ENCODE peak calls at places on chromosomes 6 and 20, in nine cellular contexts. One of them, this sample, is unnamed. For H3K27me3, the result is how much of the 10 kb centered on the place peaks cover.

GRCh38 chr20:37706298-37706697 is 12.5 kb downstream of the CTNNBL1 start:
- DNase-seq in tibial nerve: no peak
- DNase-seq in lower lobe of right lung: no peak
- DNase-seq in uterus: no peak
- DNase-seq in GM23338: no peak
- DNase-seq in SJSA1: no peak
- DNase-seq in heart left ventricle: no peak
- DNase-seq in effector memory CD4-positive, alpha-beta T cell: no peak
- DNase-seq in ovary: no peak
- DNase-seq in this sample: no peak

GRCh38 chr20:23311932-23312331 is 38.7 kb upstream of the NXT1 start:
- DNase-seq in tibial nerve: no peak
- DNase-seq in lower lobe of right lung: no peak
- DNase-seq in uterus: no peak
- DNase-seq in GM23338: no peak
- DNase-seq in SJSA1: no peak
- DNase-seq in heart left ventricle: no peak
- DNase-seq in effector memory CD4-positive, alpha-beta T cell: no peak
- DNase-seq in ovary: no peak
- DNase-seq in this sample: no peak

GRCh38 chr6:32081168-32081624 is 27.9 kb downstream of the TNXB start:
- DNase-seq in tibial nerve: peak
- DNase-seq in lower lobe of right lung: no peak
- DNase-seq in uterus: peak
- DNase-seq in GM23338: no peak
- DNase-seq in SJSA1: peak
- DNase-seq in heart left ventricle: peak
- DNase-seq in effector memory CD4-positive, alpha-beta T cell: no peak
- DNase-seq in ovary: peak
- DNase-seq in this sample: peak

GRCh38 chr20:32206383-32207210 is 946 bp downstream of the PLAGL2 start:
- DNase-seq in tibial nerve: no peak
- DNase-seq in lower lobe of right lung: no peak
- DNase-seq in uterus: no peak
- DNase-seq in GM23338: no peak
- DNase-seq in SJSA1: no peak
- DNase-seq in heart left ventricle: no peak
- DNase-seq in effector memory CD4-positive, alpha-beta T cell: no peak
- DNase-seq in ovary: no peak
- DNase-seq in this sample: no peak

GRCh38 chr6:51511081-51511480 is 576.3 kb downstream of the PKHD1 start:
- DNase-seq in tibial nerve: no peak
- DNase-seq in lower lobe of right lung: no peak
- DNase-seq in uterus: no peak
- DNase-seq in GM23338: no peak
- DNase-seq in SJSA1: no peak
- DNase-seq in heart left ventricle: no peak
- DNase-seq in effector memory CD4-positive, alpha-beta T cell: no peak
- DNase-seq in ovary: no peak
- DNase-seq in this sample: peak

GRCh38 chr6:97702226-97702625 is 419.2 kb upstream of the MMS22L start:
- DNase-seq in tibial nerve: no peak
- DNase-seq in lower lobe of right lung: no peak
- DNase-seq in uterus: no peak
- DNase-seq in GM23338: no peak
- DNase-seq in SJSA1: no peak
- DNase-seq in heart left ventricle: no peak
- DNase-seq in effector memory CD4-positive, alpha-beta T cell: no peak
- DNase-seq in ovary: no peak
- DNase-seq in this sample: no peak

GRCh38 chr20:19249515-19249914 is 37.1 kb downstream of the SLC24A3 start:
- DNase-seq in tibial nerve: no peak
- DNase-seq in lower lobe of right lung: no peak
- DNase-seq in uterus: no peak
- DNase-seq in GM23338: no peak
- DNase-seq in SJSA1: no peak
- DNase-seq in heart left ventricle: no peak
- DNase-seq in effector memory CD4-positive, alpha-beta T cell: no peak
- DNase-seq in ovary: no peak
- DNase-seq in this sample: peak

GRCh38 chr6:158595223-158595622 is 35.3 kb downstream of the TMEM181 start:
- DNase-seq in tibial nerve: no peak
- DNase-seq in lower lobe of right lung: no peak
- DNase-seq in uterus: no peak
- DNase-seq in GM23338: no peak
- DNase-seq in SJSA1: no peak
- DNase-seq in heart left ventricle: no peak
- DNase-seq in effector memory CD4-positive, alpha-beta T cell: no peak
- DNase-seq in ovary: no peak
- DNase-seq in this sample: no peak

GRCh38 chr6:37078814-37079213 is 73.4 kb downstream of the FGD2 start:
- DNase-seq in tibial nerve: no peak
- DNase-seq in lower lobe of right lung: no peak
- DNase-seq in uterus: no peak
- DNase-seq in GM23338: no peak
- DNase-seq in SJSA1: no peak
- DNase-seq in heart left ventricle: no peak
- DNase-seq in effector memory CD4-positive, alpha-beta T cell: no peak
- DNase-seq in ovary: no peak
- DNase-seq in this sample: no peak
- H3K27me3 ChIP-seq in tibial nerve: under half
- H3K27me3 ChIP-seq in lower lobe of right lung: under half
- H3K27me3 ChIP-seq in uterus: under half
- H3K27me3 ChIP-seq in GM23338: under half
- H3K27me3 ChIP-seq in SJSA1: under half
- H3K27me3 ChIP-seq in heart left ventricle: under half
- H3K27me3 ChIP-seq in effector memory CD4-positive, alpha-beta T cell: under half
- H3K27me3 ChIP-seq in ovary: under half
- H3K27me3 ChIP-seq in this sample: under half

DNA sequence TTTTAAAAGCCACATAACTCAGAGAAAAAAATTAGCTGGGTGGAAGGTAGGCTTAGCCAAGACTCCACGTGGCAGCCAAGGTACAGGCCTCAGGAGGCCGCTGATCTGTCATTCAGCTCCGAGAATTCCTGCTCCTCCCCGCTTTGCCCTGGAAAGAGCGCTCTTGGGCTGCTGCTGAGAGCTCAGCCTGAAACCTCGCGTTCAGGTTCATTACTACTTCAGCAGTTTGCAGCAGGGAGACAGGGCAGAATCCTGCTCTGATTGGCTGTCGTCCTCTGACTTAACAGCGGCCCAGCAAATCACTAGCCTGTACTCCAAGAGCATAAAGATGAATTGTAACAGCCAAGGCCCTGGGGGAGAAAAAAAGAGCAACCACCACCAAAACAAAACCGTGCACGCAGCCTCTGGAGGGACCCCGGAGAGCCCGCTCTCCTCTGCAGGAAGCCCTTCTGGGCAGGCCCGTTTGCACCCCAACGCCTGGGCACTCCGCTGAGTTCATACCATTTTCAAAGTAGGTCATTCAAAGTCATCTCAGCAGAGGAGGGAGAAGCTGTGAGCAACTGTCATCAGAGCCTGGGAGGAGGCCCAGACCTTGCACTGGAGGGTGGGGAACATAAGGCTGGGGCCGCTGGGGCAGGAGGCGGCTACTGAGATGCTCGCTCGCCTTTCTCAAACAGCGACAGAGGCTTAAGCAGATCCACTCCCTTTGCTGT is 42.2 kb upstream of the ATXN1 start:
- DNase-seq in tibial nerve: no peak
- DNase-seq in lower lobe of right lung: no peak
- DNase-seq in uterus: peak
- DNase-seq in GM23338: peak
- DNase-seq in SJSA1: no peak
- DNase-seq in heart left ventricle: peak
- DNase-seq in effector memory CD4-positive, alpha-beta T cell: no peak
- DNase-seq in ovary: peak
- DNase-seq in this sample: peak
- H3K27me3 ChIP-seq in tibial nerve: under half
- H3K27me3 ChIP-seq in lower lobe of right lung: under half
- H3K27me3 ChIP-seq in uterus: under half
- H3K27me3 ChIP-seq in GM23338: under half
- H3K27me3 ChIP-seq in SJSA1: under half
- H3K27me3 ChIP-seq in heart left ventricle: under half
- H3K27me3 ChIP-seq in effector memory CD4-positive, alpha-beta T cell: under half
- H3K27me3 ChIP-seq in ovary: under half
- H3K27me3 ChIP-seq in this sample: under half

GRCh38 chr20:63129991-63130653 is 85.8 kb downstream of the YTHDF1 start:
- DNase-seq in tibial nerve: no peak
- DNase-seq in lower lobe of right lung: peak
- DNase-seq in uterus: no peak
- DNase-seq in GM23338: peak
- DNase-seq in SJSA1: no peak
- DNase-seq in heart left ventricle: peak
- DNase-seq in effector memory CD4-positive, alpha-beta T cell: no peak
- DNase-seq in ovary: no peak
- DNase-seq in this sample: peak
- H3K27me3 ChIP-seq in tibial nerve: under half
- H3K27me3 ChIP-seq in lower lobe of right lung: under half
- H3K27me3 ChIP-seq in uterus: under half
- H3K27me3 ChIP-seq in GM23338: under half
- H3K27me3 ChIP-seq in SJSA1: half or more
- H3K27me3 ChIP-seq in heart left ventricle: under half
- H3K27me3 ChIP-seq in effector memory CD4-positive, alpha-beta T cell: under half
- H3K27me3 ChIP-seq in ovary: under half
- H3K27me3 ChIP-seq in this sample: half or more

GRCh38 chr6:1315560-1316386 is 3.9 kb downstream of the FOXQ1 start:
- DNase-seq in tibial nerve: no peak
- DNase-seq in lower lobe of right lung: no peak
- DNase-seq in uterus: no peak
- DNase-seq in GM23338: peak
- DNase-seq in SJSA1: no peak
- DNase-seq in heart left ventricle: no peak
- DNase-seq in effector memory CD4-positive, alpha-beta T cell: no peak
- DNase-seq in ovary: no peak
- DNase-seq in this sample: no peak
- H3K27me3 ChIP-seq in tibial nerve: half or more
- H3K27me3 ChIP-seq in lower lobe of right lung: under half
- H3K27me3 ChIP-seq in uterus: under half
- H3K27me3 ChIP-seq in GM23338: half or more
- H3K27me3 ChIP-seq in SJSA1: under half
- H3K27me3 ChIP-seq in heart left ventricle: half or more
- H3K27me3 ChIP-seq in effector memory CD4-positive, alpha-beta T cell: under half
- H3K27me3 ChIP-seq in ovary: under half
- H3K27me3 ChIP-seq in this sample: under half

GRCh38 chr6:151961809-151962208 is 154.3 kb downstream of the ESR1 start:
- DNase-seq in tibial nerve: no peak
- DNase-seq in lower lobe of right lung: no peak
- DNase-seq in uterus: no peak
- DNase-seq in GM23338: no peak
- DNase-seq in SJSA1: no peak
- DNase-seq in heart left ventricle: no peak
- DNase-seq in effector memory CD4-positive, alpha-beta T cell: no peak
- DNase-seq in ovary: no peak
- DNase-seq in this sample: no peak
- H3K27me3 ChIP-seq in tibial nerve: under half
- H3K27me3 ChIP-seq in lower lobe of right lung: under half
- H3K27me3 ChIP-seq in uterus: under half
- H3K27me3 ChIP-seq in GM23338: under half
- H3K27me3 ChIP-seq in SJSA1: under half
- H3K27me3 ChIP-seq in heart left ventricle: under half
- H3K27me3 ChIP-seq in effector memory CD4-positive, alpha-beta T cell: under half
- H3K27me3 ChIP-seq in ovary: under half
- H3K27me3 ChIP-seq in this sample: under half

DNA sequence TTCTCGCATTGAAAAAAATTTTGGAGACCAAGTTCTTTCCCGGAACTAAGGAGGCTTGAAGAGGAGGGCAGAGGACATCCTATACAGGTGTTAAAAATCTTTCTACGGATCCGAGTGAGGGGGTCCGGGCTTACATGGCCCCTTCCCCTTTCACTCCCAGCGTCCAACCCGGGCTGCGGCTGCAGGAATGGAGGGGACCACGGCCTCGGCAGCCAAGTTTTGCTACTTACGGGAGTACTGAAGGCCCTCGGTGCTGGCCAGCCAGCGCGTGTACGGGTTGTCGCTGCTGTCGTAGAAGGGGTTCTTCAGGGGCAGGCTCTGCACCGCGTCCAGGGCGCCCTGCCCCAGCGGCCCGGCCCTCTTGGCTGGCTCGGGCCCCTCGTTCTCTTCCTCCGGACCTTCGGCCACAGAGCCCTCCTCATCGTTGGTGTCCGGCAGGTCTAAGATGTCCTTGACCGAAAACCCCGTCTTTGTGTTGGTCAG is 642 bp downstream of the NKX2-2 start:
- DNase-seq in tibial nerve: no peak
- DNase-seq in lower lobe of right lung: peak
- DNase-seq in uterus: no peak
- DNase-seq in GM23338: peak
- DNase-seq in SJSA1: peak
- DNase-seq in heart left ventricle: no peak
- DNase-seq in effector memory CD4-positive, alpha-beta T cell: no peak
- DNase-seq in ovary: no peak
- DNase-seq in this sample: no peak
- H3K27me3 ChIP-seq in tibial nerve: half or more
- H3K27me3 ChIP-seq in lower lobe of right lung: half or more
- H3K27me3 ChIP-seq in uterus: under half
- H3K27me3 ChIP-seq in GM23338: half or more
- H3K27me3 ChIP-seq in SJSA1: under half
- H3K27me3 ChIP-seq in heart left ventricle: half or more
- H3K27me3 ChIP-seq in effector memory CD4-positive, alpha-beta T cell: half or more
- H3K27me3 ChIP-seq in ovary: under half
- H3K27me3 ChIP-seq in this sample: under half

GRCh38 chr20:44401770-44402390 is 46.4 kb downstream of the HNF4A start:
- DNase-seq in tibial nerve: no peak
- DNase-seq in lower lobe of right lung: no peak
- DNase-seq in uterus: no peak
- DNase-seq in GM23338: no peak
- DNase-seq in SJSA1: no peak
- DNase-seq in heart left ventricle: no peak
- DNase-seq in effector memory CD4-positive, alpha-beta T cell: no peak
- DNase-seq in ovary: no peak
- DNase-seq in this sample: no peak

GRCh38 chr20:44399446-44399845 is 43.9 kb downstream of the HNF4A start:
- DNase-seq in tibial nerve: no peak
- DNase-seq in lower lobe of right lung: no peak
- DNase-seq in uterus: no peak
- DNase-seq in GM23338: no peak
- DNase-seq in SJSA1: no peak
- DNase-seq in heart left ventricle: no peak
- DNase-seq in effector memory CD4-positive, alpha-beta T cell: no peak
- DNase-seq in ovary: no peak
- DNase-seq in this sample: no peak

GRCh38 chr20:44401052-44401769 is 45.7 kb downstream of the HNF4A start:
- DNase-seq in tibial nerve: no peak
- DNase-seq in lower lobe of right lung: no peak
- DNase-seq in uterus: no peak
- DNase-seq in GM23338: no peak
- DNase-seq in SJSA1: no peak
- DNase-seq in heart left ventricle: peak
- DNase-seq in effector memory CD4-positive, alpha-beta T cell: no peak
- DNase-seq in ovary: no peak
- DNase-seq in this sample: no peak

GRCh38 chr20:44402391-44403193 is 47.1 kb downstream of the HNF4A start:
- DNase-seq in tibial nerve: no peak
- DNase-seq in lower lobe of right lung: no peak
- DNase-seq in uterus: no peak
- DNase-seq in GM23338: no peak
- DNase-seq in SJSA1: no peak
- DNase-seq in heart left ventricle: peak
- DNase-seq in effector memory CD4-positive, alpha-beta T cell: no peak
- DNase-seq in ovary: no peak
- DNase-seq in this sample: peak

GRCh38 chr20:44400671-44401051 is 45.2 kb downstream of the HNF4A start:
- DNase-seq in tibial nerve: no peak
- DNase-seq in lower lobe of right lung: no peak
- DNase-seq in uterus: no peak
- DNase-seq in GM23338: no peak
- DNase-seq in SJSA1: no peak
- DNase-seq in heart left ventricle: peak
- DNase-seq in effector memory CD4-positive, alpha-beta T cell: no peak
- DNase-seq in ovary: no peak
- DNase-seq in this sample: no peak
- H3K27me3 ChIP-seq in tibial nerve: under half
- H3K27me3 ChIP-seq in lower lobe of right lung: under half
- H3K27me3 ChIP-seq in uterus: under half
- H3K27me3 ChIP-seq in GM23338: under half
- H3K27me3 ChIP-seq in SJSA1: under half
- H3K27me3 ChIP-seq in heart left ventricle: under half
- H3K27me3 ChIP-seq in effector memory CD4-positive, alpha-beta T cell: under half
- H3K27me3 ChIP-seq in ovary: under half
- H3K27me3 ChIP-seq in this sample: under half

This sample was measured in SJCRH30.